ENCODE peak calls at places on chromosome 14, in ten cellular contexts. One of them, this sample, is unnamed.

GRCh38 chr14:101453225-101453624 is 108.1 kb upstream of the DIO3 start:
- DNase-seq in activated CD4-positive, alpha-beta T cell treated with anti-CD3 and anti-CD28 coated beads, Interleukin-2, amount 50 U/mL, for 1 hour: no peak
- DNase-seq in NCI-H146: no peak
- DNase-seq in Caki2: no peak
- DNase-seq in fibroblast of lung: no peak
- DNase-seq in right cardiac atrium: no peak
- DNase-seq in effector memory CD8-positive, alpha-beta T cell: no peak
- DNase-seq in NCI-H2081: no peak
- DNase-seq in activated T-cell treated with anti-CD3 and anti-CD28 coated beads for 48 hours: no peak
- DNase-seq in GM04503: no peak
- DNase-seq in this sample: no peak

GRCh38 chr14:24236689-24237462 is 4.1 kb downstream of the GMPR2 start:
- DNase-seq in NCI-H146: no peak
- DNase-seq in Caki2: no peak
- DNase-seq in fibroblast of lung: no peak
- DNase-seq in activated CD4-positive, alpha-beta T cell treated with anti-CD3 and anti-CD28 coated beads, Interleukin-2, amount 50 U/mL, for 1 hour: no peak
- DNase-seq in right cardiac atrium: no peak
- DNase-seq in NCI-H2081: no peak
- DNase-seq in effector memory CD8-positive, alpha-beta T cell: no peak
- DNase-seq in activated T-cell treated with anti-CD3 and anti-CD28 coated beads for 48 hours: no peak
- DNase-seq in GM04503: no peak
- DNase-seq in this sample: no peak

GRCh38 chr14:96267336-96267735 is 11.3 kb downstream of the BDKRB1 start:
- DNase-seq in GM04503: peak
- DNase-seq in fibroblast of lung: peak
- DNase-seq in activated T-cell treated with anti-CD3 and anti-CD28 coated beads for 48 hours: no peak
- DNase-seq in effector memory CD8-positive, alpha-beta T cell: no peak
- DNase-seq in NCI-H146: peak
- DNase-seq in NCI-H2081: peak
- DNase-seq in activated CD4-positive, alpha-beta T cell treated with anti-CD3 and anti-CD28 coated beads, Interleukin-2, amount 50 U/mL, for 1 hour: no peak
- DNase-seq in right cardiac atrium: no peak
- DNase-seq in Caki2: no peak
- DNase-seq in this sample: no peak

GRCh38 chr14:64720190-64720589 is 16.0 kb downstream of the PLEKHG3 start:
- DNase-seq in activated CD4-positive, alpha-beta T cell treated with anti-CD3 and anti-CD28 coated beads, Interleukin-2, amount 50 U/mL, for 1 hour: no peak
- DNase-seq in NCI-H146: peak
- DNase-seq in effector memory CD8-positive, alpha-beta T cell: no peak
- DNase-seq in Caki2: peak
- DNase-seq in right cardiac atrium: no peak
- DNase-seq in GM04503: peak
- DNase-seq in fibroblast of lung: peak
- DNase-seq in NCI-H2081: no peak
- DNase-seq in activated T-cell treated with anti-CD3 and anti-CD28 coated beads for 48 hours: no peak
- DNase-seq in this sample: no peak

GRCh38 chr14:105879867-105880561 is 353.6 kb downstream of the TMEM121 start:
- DNase-seq in activated T-cell treated with anti-CD3 and anti-CD28 coated beads for 48 hours: no peak
- DNase-seq in effector memory CD8-positive, alpha-beta T cell: no peak
- DNase-seq in Caki2: no peak
- DNase-seq in right cardiac atrium: peak
- DNase-seq in NCI-H146: no peak
- DNase-seq in NCI-H2081: no peak
- DNase-seq in fibroblast of lung: no peak
- DNase-seq in activated CD4-positive, alpha-beta T cell treated with anti-CD3 and anti-CD28 coated beads, Interleukin-2, amount 50 U/mL, for 1 hour: no peak
- DNase-seq in GM04503: no peak
- DNase-seq in this sample: no peak

GRCh38 chr14:65594153-65594881 is 181.8 kb downstream of the FUT8 start:
- DNase-seq in Caki2: no peak
- DNase-seq in activated CD4-positive, alpha-beta T cell treated with anti-CD3 and anti-CD28 coated beads, Interleukin-2, amount 50 U/mL, for 1 hour: no peak
- DNase-seq in right cardiac atrium: no peak
- DNase-seq in GM04503: no peak
- DNase-seq in activated T-cell treated with anti-CD3 and anti-CD28 coated beads for 48 hours: no peak
- DNase-seq in NCI-H2081: peak
- DNase-seq in effector memory CD8-positive, alpha-beta T cell: no peak
- DNase-seq in NCI-H146: peak
- DNase-seq in fibroblast of lung: no peak
- DNase-seq in this sample: no peak

GRCh38 chr14:74299061-74299545 is 3.6 kb downstream of the ABCD4 start:
- DNase-seq in activated T-cell treated with anti-CD3 and anti-CD28 coated beads for 48 hours: no peak
- DNase-seq in right cardiac atrium: peak
- DNase-seq in effector memory CD8-positive, alpha-beta T cell: no peak
- DNase-seq in NCI-H2081: no peak
- DNase-seq in GM04503: no peak
- DNase-seq in Caki2: peak
- DNase-seq in NCI-H146: no peak
- DNase-seq in fibroblast of lung: no peak
- DNase-seq in activated CD4-positive, alpha-beta T cell treated with anti-CD3 and anti-CD28 coated beads, Interleukin-2, amount 50 U/mL, for 1 hour: no peak
- DNase-seq in this sample: peak

GRCh38 chr14:102144914-102145313 is 5.2 kb downstream of the WDR20 start:
- DNase-seq in right cardiac atrium: no peak
- DNase-seq in activated CD4-positive, alpha-beta T cell treated with anti-CD3 and anti-CD28 coated beads, Interleukin-2, amount 50 U/mL, for 1 hour: no peak
- DNase-seq in NCI-H146: no peak
- DNase-seq in NCI-H2081: no peak
- DNase-seq in fibroblast of lung: no peak
- DNase-seq in Caki2: no peak
- DNase-seq in activated T-cell treated with anti-CD3 and anti-CD28 coated beads for 48 hours: no peak
- DNase-seq in GM04503: no peak
- DNase-seq in effector memory CD8-positive, alpha-beta T cell: no peak
- DNase-seq in this sample: peak

GRCh38 chr14:58663494-58664111 is 25.8 kb downstream of the DACT1 start:
- DNase-seq in effector memory CD8-positive, alpha-beta T cell: no peak
- DNase-seq in GM04503: peak
- DNase-seq in fibroblast of lung: peak
- DNase-seq in right cardiac atrium: no peak
- DNase-seq in Caki2: peak
- DNase-seq in NCI-H2081: peak
- DNase-seq in activated CD4-positive, alpha-beta T cell treated with anti-CD3 and anti-CD28 coated beads, Interleukin-2, amount 50 U/mL, for 1 hour: no peak
- DNase-seq in NCI-H146: peak
- DNase-seq in activated T-cell treated with anti-CD3 and anti-CD28 coated beads for 48 hours: no peak
- DNase-seq in this sample: no peak

GRCh38 chr14:104169005-104169764 is 30.8 kb downstream of the KIF26A start:
- DNase-seq in Caki2: no peak
- DNase-seq in GM04503: no peak
- DNase-seq in activated CD4-positive, alpha-beta T cell treated with anti-CD3 and anti-CD28 coated beads, Interleukin-2, amount 50 U/mL, for 1 hour: no peak
- DNase-seq in effector memory CD8-positive, alpha-beta T cell: no peak
- DNase-seq in NCI-H146: no peak
- DNase-seq in activated T-cell treated with anti-CD3 and anti-CD28 coated beads for 48 hours: no peak
- DNase-seq in fibroblast of lung: no peak
- DNase-seq in right cardiac atrium: no peak
- DNase-seq in NCI-H2081: no peak
- DNase-seq in this sample: no peak

GRCh38 chr14:21070083-21070609 is at the start of gene ARHGEF40:
- DNase-seq in NCI-H2081: peak
- DNase-seq in activated CD4-positive, alpha-beta T cell treated with anti-CD3 and anti-CD28 coated beads, Interleukin-2, amount 50 U/mL, for 1 hour: no peak
- DNase-seq in Caki2: peak
- DNase-seq in right cardiac atrium: peak
- DNase-seq in activated T-cell treated with anti-CD3 and anti-CD28 coated beads for 48 hours: no peak
- DNase-seq in fibroblast of lung: peak
- DNase-seq in NCI-H146: peak
- DNase-seq in effector memory CD8-positive, alpha-beta T cell: peak
- DNase-seq in GM04503: no peak
- DNase-seq in this sample: peak

GRCh38 chr14:56659964-56660551 is 80.5 kb downstream of the TMEM260 start:
- DNase-seq in right cardiac atrium: no peak
- DNase-seq in fibroblast of lung: peak
- DNase-seq in activated T-cell treated with anti-CD3 and anti-CD28 coated beads for 48 hours: no peak
- DNase-seq in GM04503: no peak
- DNase-seq in NCI-H146: peak
- DNase-seq in NCI-H2081: peak
- DNase-seq in effector memory CD8-positive, alpha-beta T cell: no peak
- DNase-seq in activated CD4-positive, alpha-beta T cell treated with anti-CD3 and anti-CD28 coated beads, Interleukin-2, amount 50 U/mL, for 1 hour: no peak
- DNase-seq in Caki2: peak
- DNase-seq in this sample: peak

GRCh38 chr14:93759781-93760307 is 28.4 kb downstream of the PRIMA1 start:
- DNase-seq in NCI-H146: peak
- DNase-seq in effector memory CD8-positive, alpha-beta T cell: no peak
- DNase-seq in activated T-cell treated with anti-CD3 and anti-CD28 coated beads for 48 hours: no peak
- DNase-seq in GM04503: no peak
- DNase-seq in fibroblast of lung: no peak
- DNase-seq in activated CD4-positive, alpha-beta T cell treated with anti-CD3 and anti-CD28 coated beads, Interleukin-2, amount 50 U/mL, for 1 hour: no peak
- DNase-seq in Caki2: no peak
- DNase-seq in NCI-H2081: no peak
- DNase-seq in right cardiac atrium: peak
- DNase-seq in this sample: peak

GRCh38 chr14:20606190-20606901 is 15.2 kb upstream of the RNASE12 start:
- DNase-seq in GM04503: no peak
- DNase-seq in activated CD4-positive, alpha-beta T cell treated with anti-CD3 and anti-CD28 coated beads, Interleukin-2, amount 50 U/mL, for 1 hour: no peak
- DNase-seq in fibroblast of lung: peak
- DNase-seq in effector memory CD8-positive, alpha-beta T cell: no peak
- DNase-seq in NCI-H146: no peak
- DNase-seq in right cardiac atrium: peak
- DNase-seq in Caki2: no peak
- DNase-seq in activated T-cell treated with anti-CD3 and anti-CD28 coated beads for 48 hours: no peak
- DNase-seq in NCI-H2081: peak
- DNase-seq in this sample: peak

GRCh38 chr14:78173266-78174001 is 3.3 kb downstream of the NRXN3 start:
- DNase-seq in NCI-H2081: no peak
- DNase-seq in activated CD4-positive, alpha-beta T cell treated with anti-CD3 and anti-CD28 coated beads, Interleukin-2, amount 50 U/mL, for 1 hour: no peak
- DNase-seq in effector memory CD8-positive, alpha-beta T cell: no peak
- DNase-seq in fibroblast of lung: no peak
- DNase-seq in NCI-H146: no peak
- DNase-seq in Caki2: no peak
- DNase-seq in activated T-cell treated with anti-CD3 and anti-CD28 coated beads for 48 hours: no peak
- DNase-seq in GM04503: no peak
- DNase-seq in right cardiac atrium: no peak
- DNase-seq in this sample: no peak

GRCh38 chr14:65238456-65238855 is 136.1 kb upstream of the MAX start:
- DNase-seq in activated T-cell treated with anti-CD3 and anti-CD28 coated beads for 48 hours: no peak
- DNase-seq in NCI-H2081: no peak
- DNase-seq in Caki2: peak
- DNase-seq in NCI-H146: no peak
- DNase-seq in fibroblast of lung: peak
- DNase-seq in GM04503: peak
- DNase-seq in right cardiac atrium: no peak
- DNase-seq in effector memory CD8-positive, alpha-beta T cell: no peak
- DNase-seq in activated CD4-positive, alpha-beta T cell treated with anti-CD3 and anti-CD28 coated beads, Interleukin-2, amount 50 U/mL, for 1 hour: no peak
- DNase-seq in this sample: no peak

GRCh38 chr14:100601064-100601463 is 13.8 kb upstream of the BEGAIN start:
- DNase-seq in GM04503: no peak
- DNase-seq in activated T-cell treated with anti-CD3 and anti-CD28 coated beads for 48 hours: no peak
- DNase-seq in NCI-H146: no peak
- DNase-seq in fibroblast of lung: no peak
- DNase-seq in effector memory CD8-positive, alpha-beta T cell: no peak
- DNase-seq in Caki2: no peak
- DNase-seq in right cardiac atrium: no peak
- DNase-seq in activated CD4-positive, alpha-beta T cell treated with anti-CD3 and anti-CD28 coated beads, Interleukin-2, amount 50 U/mL, for 1 hour: no peak
- DNase-seq in NCI-H2081: no peak
- DNase-seq in this sample: no peak

GRCh38 chr14:100384819-100385813 is 62.0 kb downstream of the SLC25A47 start:
- DNase-seq in fibroblast of lung: peak
- DNase-seq in Caki2: peak
- DNase-seq in activated T-cell treated with anti-CD3 and anti-CD28 coated beads for 48 hours: no peak
- DNase-seq in NCI-H146: no peak
- DNase-seq in effector memory CD8-positive, alpha-beta T cell: no peak
- DNase-seq in GM04503: no peak
- DNase-seq in NCI-H2081: peak
- DNase-seq in right cardiac atrium: no peak
- DNase-seq in activated CD4-positive, alpha-beta T cell treated with anti-CD3 and anti-CD28 coated beads, Interleukin-2, amount 50 U/mL, for 1 hour: no peak
- DNase-seq in this sample: peak

GRCh38 chr14:81400852-81401251 is 728 bp upstream of the STON2 start:
- DNase-seq in Caki2: peak
- DNase-seq in activated T-cell treated with anti-CD3 and anti-CD28 coated beads for 48 hours: peak
- DNase-seq in fibroblast of lung: peak
- DNase-seq in NCI-H146: peak
- DNase-seq in GM04503: peak
- DNase-seq in NCI-H2081: peak
- DNase-seq in right cardiac atrium: peak
- DNase-seq in effector memory CD8-positive, alpha-beta T cell: no peak
- DNase-seq in activated CD4-positive, alpha-beta T cell treated with anti-CD3 and anti-CD28 coated beads, Interleukin-2, amount 50 U/mL, for 1 hour: no peak
- DNase-seq in this sample: no peak

GRCh38 chr14:104048758-104049496 is 36.6 kb upstream of the ASPG start:
- DNase-seq in right cardiac atrium: no peak
- DNase-seq in Caki2: no peak
- DNase-seq in GM04503: no peak
- DNase-seq in NCI-H146: no peak
- DNase-seq in NCI-H2081: no peak
- DNase-seq in activated CD4-positive, alpha-beta T cell treated with anti-CD3 and anti-CD28 coated beads, Interleukin-2, amount 50 U/mL, for 1 hour: no peak
- DNase-seq in fibroblast of lung: peak
- DNase-seq in effector memory CD8-positive, alpha-beta T cell: no peak
- DNase-seq in activated T-cell treated with anti-CD3 and anti-CD28 coated beads for 48 hours: no peak
- DNase-seq in this sample: no peak

GRCh38 chr14:92883066-92883465 is 39.9 kb upstream of the CHGA start:
- DNase-seq in NCI-H146: no peak
- DNase-seq in effector memory CD8-positive, alpha-beta T cell: no peak
- DNase-seq in activated T-cell treated with anti-CD3 and anti-CD28 coated beads for 48 hours: no peak
- DNase-seq in fibroblast of lung: no peak
- DNase-seq in right cardiac atrium: no peak
- DNase-seq in activated CD4-positive, alpha-beta T cell treated with anti-CD3 and anti-CD28 coated beads, Interleukin-2, amount 50 U/mL, for 1 hour: no peak
- DNase-seq in Caki2: no peak
- DNase-seq in GM04503: no peak
- DNase-seq in NCI-H2081: no peak
- DNase-seq in this sample: no peak

GRCh38 chr14:95531473-95531872 is 3.4 kb upstream of the GLRX5 start:
- DNase-seq in fibroblast of lung: peak
- DNase-seq in activated T-cell treated with anti-CD3 and anti-CD28 coated beads for 48 hours: no peak
- DNase-seq in right cardiac atrium: no peak
- DNase-seq in effector memory CD8-positive, alpha-beta T cell: no peak
- DNase-seq in NCI-H146: no peak
- DNase-seq in Caki2: peak
- DNase-seq in NCI-H2081: no peak
- DNase-seq in GM04503: no peak
- DNase-seq in activated CD4-positive, alpha-beta T cell treated with anti-CD3 and anti-CD28 coated beads, Interleukin-2, amount 50 U/mL, for 1 hour: no peak
- DNase-seq in this sample: no peak

GRCh38 chr14:100708349-100709217 is 18.1 kb upstream of the DLK1 start:
- DNase-seq in activated T-cell treated with anti-CD3 and anti-CD28 coated beads for 48 hours: no peak
- DNase-seq in GM04503: no peak
- DNase-seq in NCI-H146: peak
- DNase-seq in activated CD4-positive, alpha-beta T cell treated with anti-CD3 and anti-CD28 coated beads, Interleukin-2, amount 50 U/mL, for 1 hour: no peak
- DNase-seq in NCI-H2081: no peak
- DNase-seq in fibroblast of lung: peak
- DNase-seq in effector memory CD8-positive, alpha-beta T cell: no peak
- DNase-seq in Caki2: no peak
- DNase-seq in right cardiac atrium: peak
- DNase-seq in this sample: no peak

GRCh38 chr14:56686416-56686815 is 106.8 kb downstream of the TMEM260 start:
- DNase-seq in GM04503: no peak
- DNase-seq in effector memory CD8-positive, alpha-beta T cell: no peak
- DNase-seq in Caki2: peak
- DNase-seq in right cardiac atrium: peak
- DNase-seq in activated T-cell treated with anti-CD3 and anti-CD28 coated beads for 48 hours: no peak
- DNase-seq in NCI-H146: peak
- DNase-seq in NCI-H2081: peak
- DNase-seq in activated CD4-positive, alpha-beta T cell treated with anti-CD3 and anti-CD28 coated beads, Interleukin-2, amount 50 U/mL, for 1 hour: no peak
- DNase-seq in fibroblast of lung: no peak
- DNase-seq in this sample: peak

GRCh38 chr14:69667938-69668336 is 56.5 kb downstream of the SUSD6 start:
- DNase-seq in NCI-H146: no peak
- DNase-seq in NCI-H2081: no peak
- DNase-seq in activated CD4-positive, alpha-beta T cell treated with anti-CD3 and anti-CD28 coated beads, Interleukin-2, amount 50 U/mL, for 1 hour: no peak
- DNase-seq in fibroblast of lung: no peak
- DNase-seq in Caki2: no peak
- DNase-seq in activated T-cell treated with anti-CD3 and anti-CD28 coated beads for 48 hours: no peak
- DNase-seq in right cardiac atrium: no peak
- DNase-seq in effector memory CD8-positive, alpha-beta T cell: no peak
- DNase-seq in GM04503: no peak
- DNase-seq in this sample: no peak